ENCODE peak calls at places on chromosomes 16 and 17, in five cellular contexts. K, J, X, I and Q are unnamed samples.

GRCh38 chr16:22373662-22374310 is 633 bp downstream of the CDR2 start:
- DNase-seq in K (peak; percentile 62), J (no peak), X (peak; percentile 41), I (peak; percentile 54), Q (peak; percentile 52)

GRCh38 chr17:3796110-3796821 is 4.7 kb downstream of the ITGAE start:
- DNase-seq in K (peak; percentile 48), J (no peak), X (no peak), I (no peak), Q (peak; percentile 57)

GRCh38 chr16:65908568-65908967 is 457.9 kb upstream of the CDH5 start:
- DNase-seq in K (no peak), J (no peak), X (no peak), I (peak; percentile 61), Q (no peak)

GRCh38 chr17:48296453-48296852 is 133.6 kb downstream of the SKAP1 start:
- DNase-seq in K (no peak), J (no peak), X (no peak), I (no peak), Q (no peak)

GRCh38 chr17:79044462-79044861 is 20.5 kb downstream of the C1QTNF1 start:
- DNase-seq in K (no peak), J (no peak), X (no peak), I (no peak), Q (no peak)

GRCh38 chr16:35150805-35151312 is 1691.4 kb downstream of the TP53TG3F start:
- DNase-seq in K (no peak), J (no peak), X (no peak), I (no peak), Q (no peak)

GRCh38 chr17:17176341-17176740 is 29.8 kb downstream of the PLD6 start:
- DNase-seq in K (no peak), J (no peak), X (no peak), I (no peak), Q (no peak)

GRCh38 chr16:3722508-3722907 is 5.2 kb upstream of the TRAP1 start:
- DNase-seq in K (no peak), J (no peak), X (no peak), I (no peak), Q (no peak)

GRCh38 chr17:35875439-35876139 is 4.6 kb downstream of the CCL5 start:
- DNase-seq in K (no peak), J (no peak), X (no peak), I (no peak), Q (no peak)

GRCh38 chr17:79933863-79934652 is 94.8 kb upstream of the CBX4 start:
- DNase-seq in K (peak; percentile 71), J (no peak), X (no peak), I (no peak), Q (peak; percentile 73)

GRCh38 chr17:55969577-55969976 is 183.7 kb upstream of the ANKFN1 start:
- DNase-seq in K (no peak), J (no peak), X (no peak), I (no peak), Q (no peak)

GRCh38 chr16:88677721-88678120 is 8.6 kb downstream of the SNAI3 start:
- DNase-seq in K (no peak), J (no peak), X (no peak), I (no peak), Q (no peak)

GRCh38 chr16:86214326-86215232 is 295.7 kb upstream of the FOXF1 start:
- DNase-seq in K (no peak), J (no peak), X (no peak), I (no peak), Q (no peak)

GRCh38 chr16:54285414-54286066 is 1.0 kb downstream of the IRX3 start:
- DNase-seq in K (peak; percentile 56), J (no peak), X (peak; percentile 32), I (peak; percentile 80), Q (no peak)

GRCh38 chr17:43392397-43392796 is 6.4 kb upstream of the ARL4D start:
- DNase-seq in K (no peak), J (no peak), X (no peak), I (no peak), Q (no peak)

GRCh38 chr17:43396491-43397060 is 2.2 kb upstream of the ARL4D start:
- DNase-seq in K (no peak), J (no peak), X (no peak), I (no peak), Q (no peak)

GRCh38 chr17:43398724-43399595 is at the start of gene ARL4D:
- DNase-seq in K (peak; percentile 91), J (peak; percentile 89), X (peak; percentile 89), I (peak; percentile 92), Q (peak; percentile 92)

GRCh38 chr17:43389022-43389947 is 9.5 kb upstream of the ARL4D start:
- DNase-seq in K (peak; percentile 77), J (peak; percentile 80), X (peak; percentile 80), I (peak; percentile 74), Q (peak; percentile 87)

DNA sequence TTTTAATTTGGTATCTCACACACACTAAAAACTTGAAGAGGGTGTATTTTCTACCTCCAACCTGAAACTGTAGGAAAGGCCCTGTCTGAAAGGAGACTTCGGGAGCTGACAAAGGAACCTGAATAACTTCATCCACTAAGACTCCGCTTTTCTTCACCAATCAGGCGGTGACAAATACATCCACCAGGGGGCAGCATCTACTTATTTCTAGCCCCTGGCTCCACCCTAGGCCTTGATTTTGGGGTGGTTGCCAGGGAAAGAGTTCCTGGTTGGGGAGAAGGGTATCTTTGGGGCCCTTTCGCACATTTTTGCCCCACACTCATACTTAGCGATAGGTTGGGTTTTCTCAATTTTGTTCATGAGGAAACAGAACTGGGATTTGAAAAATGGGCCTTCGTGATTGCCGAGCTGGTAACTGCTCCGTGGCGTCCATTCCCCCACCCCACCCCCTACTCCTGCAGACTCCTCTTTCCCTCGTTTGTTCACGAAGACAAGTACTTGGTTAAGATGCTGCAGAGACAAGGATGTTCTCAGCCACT is 4.8 kb upstream of the ARL4D start:
- DNase-seq in K (peak; percentile 95), J (peak; percentile 97), X (peak; percentile 93), I (peak; percentile 87), Q (peak; percentile 94)
- TF ChIP-seq CTCF in K (no peak), J (peak; percentile 91), X (peak; percentile 99), I (peak; percentile 92), Q (peak; percentile 98)

DNA sequence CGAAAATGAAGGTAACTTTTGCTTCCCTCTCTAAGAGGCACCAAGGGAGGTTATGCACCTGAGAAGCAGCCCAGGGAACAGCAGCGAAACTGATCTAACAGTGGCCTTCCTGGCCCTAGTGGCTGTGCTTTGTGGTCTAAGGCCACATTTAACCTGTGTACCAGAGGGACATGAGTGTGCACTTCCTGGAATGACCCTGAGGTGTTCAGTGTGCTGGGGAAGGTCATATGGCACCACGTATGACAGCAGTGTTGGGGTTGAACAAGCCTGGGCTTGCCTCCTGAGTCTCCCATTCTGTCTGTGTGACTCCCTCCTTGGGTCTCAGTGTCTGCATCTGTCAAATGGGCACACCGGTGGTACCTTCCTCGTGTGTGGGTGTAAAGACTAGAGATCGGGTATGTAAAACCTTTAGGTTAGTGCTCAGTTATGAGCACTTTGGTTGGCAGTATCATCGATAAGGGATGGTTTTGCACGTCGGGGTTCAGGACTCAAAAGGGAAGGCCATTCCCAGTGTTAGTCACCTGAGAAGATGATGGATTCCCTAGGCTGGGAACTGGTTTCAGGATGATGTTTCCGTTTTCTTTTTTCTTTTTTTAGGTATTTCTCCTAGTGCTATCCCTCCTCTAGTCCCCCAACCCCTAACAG is 31.9 kb downstream of the PLCG2 start:
- DNase-seq in K (no peak), J (no peak), X (no peak), I (no peak), Q (peak; percentile 51)
- TF ChIP-seq POLR2AphosphoS5 in K (no peak), J (no peak), X (no peak), I (no peak), Q (no peak)

DNA sequence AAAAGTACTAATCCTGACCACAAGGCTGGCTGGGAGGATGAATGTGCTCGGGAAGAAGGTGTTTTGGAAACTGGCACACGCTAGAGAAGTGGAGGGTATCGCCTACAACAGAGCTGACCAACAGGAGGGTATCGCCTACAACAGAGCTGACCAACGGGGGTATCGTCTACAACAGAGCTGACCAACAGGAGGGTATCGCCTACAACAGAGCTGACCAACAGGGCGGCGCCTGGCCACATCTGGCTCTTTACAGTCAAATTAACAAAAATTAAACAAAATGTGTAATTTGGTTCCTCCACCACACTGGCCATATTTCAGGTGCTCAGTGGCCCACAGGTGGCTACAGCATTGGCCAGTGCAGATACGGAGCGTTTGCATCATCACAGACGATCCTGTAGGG is 153.5 kb downstream of the CMIP start:
- DNase-seq in K (no peak), J (no peak), X (no peak), I (no peak), Q (no peak)
- TF ChIP-seq CTCF in K (no peak), J (peak; percentile 36), X (peak; percentile 6), I (peak; percentile 21), Q (no peak)

DNA sequence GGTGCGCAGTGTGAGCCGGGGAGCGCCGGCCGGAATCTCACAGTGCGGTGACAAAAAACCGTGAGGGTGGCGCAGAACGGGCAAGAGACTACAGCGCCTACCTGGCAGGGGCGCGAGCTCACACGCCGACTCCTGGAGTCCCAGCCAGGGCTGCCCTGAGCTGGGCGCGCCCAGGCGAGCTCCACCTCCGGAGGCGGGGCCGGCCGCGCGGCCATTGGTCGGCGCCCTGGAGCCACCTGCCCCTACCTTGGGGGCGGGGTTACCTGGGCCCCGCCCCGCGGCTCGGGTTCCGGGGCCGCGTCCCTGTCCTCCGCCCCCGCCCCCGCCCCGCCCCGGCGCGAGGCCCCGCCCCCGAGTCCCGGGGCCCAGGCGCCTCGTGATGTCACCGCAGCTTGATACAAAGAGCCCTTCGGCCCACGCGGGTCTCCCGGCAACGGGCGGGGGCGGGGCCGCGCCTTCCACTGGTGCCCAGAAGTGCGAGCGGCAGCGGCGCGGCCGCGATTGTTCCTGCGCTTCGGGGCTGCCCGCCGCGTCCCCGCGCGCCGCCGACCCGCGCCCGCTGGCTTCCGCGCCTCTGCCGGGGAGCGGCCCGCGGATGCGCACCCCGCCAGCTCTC is 96.3 kb downstream of the RAB11FIP4 start:
- DNase-seq in K (peak; percentile 97), J (peak; percentile 86), X (peak; percentile 95), I (peak; percentile 97), Q (peak; percentile 96)
- TF ChIP-seq POLR2AphosphoS5 in K (peak; percentile 92), J (peak; percentile 92), X (peak; percentile 77), I (no peak), Q (peak; percentile 91)

GRCh38 chr17:18965530-18966236 is 13.7 kb downstream of the SLC5A10 start:
- DNase-seq in K (no peak), J (no peak), X (no peak), I (no peak), Q (no peak)

GRCh38 chr17:18966831-18967624 is 15.1 kb downstream of the SLC5A10 start:
- DNase-seq in K (peak; percentile 55), J (peak; percentile 66), X (no peak), I (no peak), Q (peak; percentile 7)

GRCh38 chr17:18968945-18969887 is 17.3 kb downstream of the SLC5A10 start:
- DNase-seq in K (peak; percentile 81), J (no peak), X (peak; percentile 79), I (no peak), Q (peak; percentile 91)

GRCh38 chr17:18970582-18971480 is 18.9 kb downstream of the SLC5A10 start:
- DNase-seq in K (no peak), J (no peak), X (no peak), I (no peak), Q (no peak)

GRCh38 chr17:18967806-18968744 is 16.1 kb downstream of the SLC5A10 start:
- DNase-seq in K (peak; percentile 73), J (no peak), X (no peak), I (no peak), Q (no peak)
- TF ChIP-seq CTCF in K (no peak), J (no peak), X (no peak), I (no peak), Q (no peak)